ENCODE peak calls at places on chromosome 1, in five cellular contexts. X is K562, M is H1, L is HepG2, I is GM12878. F is an unnamed sample.

GRCh38 chr1:218537131-218537904 is 192.2 kb downstream of the TGFB2 start:
- DNase-seq in X (no peak), M (no peak), L (no peak), I (no peak), F (no peak)

GRCh38 chr1:183273300-183273699 is 87.2 kb downstream of the LAMC2 start:
- DNase-seq in X (no peak), M (no peak), L (no peak), I (no peak), F (no peak)

GRCh38 chr1:151851886-151852285 is 1.6 kb downstream of the THEM5 start:
- DNase-seq in X (no peak), M (no peak), L (no peak), I (no peak), F (no peak)

GRCh38 chr1:155012052-155012546 is 9.5 kb downstream of the ZBTB7B start:
- DNase-seq in X (peak), M (peak), L (no peak), I (no peak), F (peak)

GRCh38 chr1:110888641-110889040 is 15.7 kb downstream of the CD53 start:
- DNase-seq in X (no peak), M (no peak), L (no peak), I (no peak), F (no peak)

GRCh38 chr1:53588053-53588779 is 129.0 kb downstream of the DMRTB1 start:
- DNase-seq in X (no peak), M (no peak), L (no peak), I (no peak), F (no peak)

GRCh38 chr1:90502696-90503095 is 214.4 kb downstream of the BARHL2 start:
- DNase-seq in X (no peak), M (no peak), L (no peak), I (no peak), F (no peak)

GRCh38 chr1:67211589-67212563 is 45.6 kb downstream of the IL23R start:
- DNase-seq in X (peak), M (no peak), L (peak), I (no peak), F (peak)

GRCh38 chr1:18032475-18032874 is 75.1 kb upstream of the IGSF21 start:
- DNase-seq in X (no peak), M (no peak), L (no peak), I (no peak), F (no peak)

GRCh38 chr1:36536727-36537126 is 54.0 kb upstream of the CSF3R start:
- DNase-seq in X (no peak), M (peak), L (no peak), I (no peak), F (no peak)

GRCh38 chr1:221263831-221264767 is 384.9 kb downstream of the HLX start:
- DNase-seq in X (peak), M (peak), L (peak), I (peak), F (peak)

GRCh38 chr1:19096036-19096833 is 113.8 kb downstream of the UBR4 start:
- DNase-seq in X (peak), M (no peak), L (peak), I (no peak), F (peak)

GRCh38 chr1:23026573-23026972 is 7.3 kb downstream of the KDM1A start:
- DNase-seq in X (no peak), M (no peak), L (no peak), I (no peak), F (no peak)

GRCh38 chr1:183576537-183576936 is 13.7 kb downstream of the NCF2 start:
- DNase-seq in X (no peak), M (no peak), L (no peak), I (no peak), F (no peak)

GRCh38 chr1:171583581-171584194 is 38.4 kb upstream of the MYOCOS start:
- DNase-seq in X (no peak), M (no peak), L (no peak), I (no peak), F (no peak)

GRCh38 chr1:234302334-234302962 is 70.8 kb upstream of the COA6 start:
- DNase-seq in X (no peak), M (no peak), L (no peak), I (no peak), F (no peak)

GRCh38 chr1:21622466-21623315 is 46.5 kb downstream of the RAP1GAP start:
- DNase-seq in X (no peak), M (peak), L (no peak), I (no peak), F (no peak)

DNA sequence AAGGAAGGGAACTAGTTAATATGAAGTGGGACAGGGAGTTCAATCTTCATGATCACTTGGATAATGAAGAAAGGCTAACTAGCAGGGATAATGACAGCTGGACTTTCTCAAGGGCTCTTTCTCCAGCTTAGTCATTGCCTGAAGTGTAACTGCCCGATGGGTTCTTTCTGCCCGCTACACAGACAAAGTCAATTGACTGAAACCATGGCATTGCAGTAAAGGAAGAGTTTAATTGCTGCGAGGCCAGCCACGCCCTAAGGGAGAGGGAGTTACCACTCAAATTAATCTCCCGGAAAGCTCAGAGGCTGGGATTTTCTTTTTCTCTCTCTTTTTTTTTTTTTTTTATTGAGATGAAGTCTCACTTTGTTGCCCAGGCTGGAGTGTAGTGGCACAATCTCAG is 16.6 kb upstream of the SLC2A5 start:
- DNase-seq in X (no peak), M (no peak), L (no peak), I (no peak), F (no peak)
- TF ChIP-seq SP1 in X (no peak), M (no peak), L (no peak), I (no peak), F (no peak)

GRCh38 chr1:208179850-208180416 is 64.3 kb downstream of the PLXNA2 start:
- DNase-seq in X (no peak), M (no peak), L (no peak), I (no peak), F (no peak)
- TF ChIP-seq ZNF274 in X (no peak), M (no peak), L (no peak), I (no peak), F (no peak)

GRCh38 chr1:15681346-15682290 is 2.5 kb upstream of the PLEKHM2 start:
- DNase-seq in X (peak), M (no peak), L (no peak), I (no peak), F (no peak)
- H2AFZ ChIP-seq in X (peak), M (no peak), L (no peak), I (peak), F (no peak)

GRCh38 chr1:159918918-159919195 is 6.5 kb downstream of the TAGLN2 start:
- DNase-seq in X (no peak), M (no peak), L (no peak), I (no peak), F (no peak)
- TF ChIP-seq SP1 in X (no peak), M (no peak), L (no peak), I (no peak), F (no peak)

GRCh38 chr1:202268032-202268431 is 73.7 kb downstream of the UBE2T start:
- DNase-seq in X (no peak), M (no peak), L (no peak), I (no peak), F (no peak)

GRCh38 chr1:202263628-202264027 is 70.0 kb downstream of the LGR6 start:
- DNase-seq in X (no peak), M (no peak), L (no peak), I (no peak), F (no peak)

GRCh38 chr1:202264300-202265075 is 70.9 kb downstream of the LGR6 start:
- DNase-seq in X (no peak), M (no peak), L (no peak), I (no peak), F (no peak)

GRCh38 chr1:202268817-202269216 is 72.9 kb downstream of the UBE2T start:
- DNase-seq in X (no peak), M (peak), L (no peak), I (no peak), F (no peak)

DNA sequence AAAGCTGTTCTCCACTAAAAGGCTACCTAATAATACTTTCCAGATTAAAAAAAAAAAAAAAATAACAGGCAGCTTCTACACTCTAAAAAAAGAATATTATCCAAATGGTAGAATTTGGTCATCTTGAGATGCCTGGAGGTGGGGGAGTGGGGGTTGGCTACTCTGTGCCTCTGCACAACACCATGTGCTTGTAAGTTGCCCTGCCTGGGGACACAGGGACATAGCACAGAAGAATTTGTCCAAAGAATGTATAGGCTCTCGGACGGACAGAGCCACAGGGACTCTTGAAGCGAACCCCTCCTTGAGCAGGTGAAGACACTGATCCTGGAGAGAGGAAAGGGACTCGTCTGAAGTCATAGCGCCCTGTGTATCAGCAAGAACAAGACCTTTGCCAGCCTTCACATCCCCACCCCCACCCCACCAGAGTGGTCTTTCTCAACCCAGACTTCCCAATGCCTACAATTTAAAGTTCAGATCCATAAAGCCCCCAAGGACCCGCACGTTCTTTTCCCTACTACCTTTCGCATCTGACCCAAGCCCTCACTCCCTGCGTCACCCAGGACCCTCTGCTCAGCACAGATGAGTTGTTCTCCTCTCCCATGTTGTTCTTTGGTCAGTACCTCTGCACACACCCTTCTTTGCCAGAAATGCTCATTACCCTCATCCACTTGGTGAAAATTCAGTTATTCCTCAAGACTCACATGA is 72.6 kb downstream of the LGR6 start:
- DNase-seq in X (no peak), M (no peak), L (no peak), I (no peak), F (no peak)
- TF ChIP-seq ZNF274 in X (no peak), M (no peak), L (no peak), I (no peak), F (no peak)

GRCh38 chr1:241749041-241749798 is 97.1 kb downstream of the WDR64 start:
- DNase-seq in X (no peak), M (no peak), L (no peak), I (no peak), F (no peak)

GRCh38 chr1:241751524-241751923 is 96.5 kb upstream of the EXO1 start:
- DNase-seq in X (no peak), M (no peak), L (no peak), I (no peak), F (no peak)

GRCh38 chr1:241744591-241744990 is 92.5 kb downstream of the WDR64 start:
- DNase-seq in X (no peak), M (no peak), L (no peak), I (no peak), F (no peak)

GRCh38 chr1:241749924-241750695 is 97.9 kb upstream of the EXO1 start:
- DNase-seq in X (no peak), M (no peak), L (no peak), I (no peak), F (no peak)

DNA sequence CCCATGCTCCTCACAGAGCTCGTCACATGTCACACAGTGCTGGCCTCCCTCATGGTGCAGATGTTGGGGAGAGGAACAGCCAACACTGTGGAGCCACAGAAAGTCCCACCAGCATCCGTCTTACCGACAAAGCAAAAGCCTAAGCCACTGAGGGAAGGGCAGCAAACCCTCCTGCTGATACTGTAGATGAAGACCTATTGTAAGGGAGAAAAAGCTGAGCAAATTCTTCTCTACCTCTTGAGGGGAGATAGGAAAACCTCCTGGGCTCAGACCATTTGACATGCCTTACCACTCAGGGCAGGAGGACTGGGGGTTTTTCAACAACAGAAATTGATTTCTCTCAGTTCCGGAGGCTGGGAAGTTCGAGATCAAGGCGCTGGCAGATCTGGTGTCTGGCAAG is 95.9 kb downstream of the WDR64 start:
- DNase-seq in X (no peak), M (peak), L (no peak), I (no peak), F (no peak)
- H2AFZ ChIP-seq in X (peak), M (peak), L (no peak), I (no peak), F (no peak)

GRCh38 chr1:209692296-209692695 is 12.3 kb upstream of the HSD11B1 start:
- DNase-seq in X (no peak), M (no peak), L (no peak), I (no peak), F (no peak)
- TF ChIP-seq SP1 in X (no peak), M (no peak), L (no peak), I (no peak), F (no peak)

DNA sequence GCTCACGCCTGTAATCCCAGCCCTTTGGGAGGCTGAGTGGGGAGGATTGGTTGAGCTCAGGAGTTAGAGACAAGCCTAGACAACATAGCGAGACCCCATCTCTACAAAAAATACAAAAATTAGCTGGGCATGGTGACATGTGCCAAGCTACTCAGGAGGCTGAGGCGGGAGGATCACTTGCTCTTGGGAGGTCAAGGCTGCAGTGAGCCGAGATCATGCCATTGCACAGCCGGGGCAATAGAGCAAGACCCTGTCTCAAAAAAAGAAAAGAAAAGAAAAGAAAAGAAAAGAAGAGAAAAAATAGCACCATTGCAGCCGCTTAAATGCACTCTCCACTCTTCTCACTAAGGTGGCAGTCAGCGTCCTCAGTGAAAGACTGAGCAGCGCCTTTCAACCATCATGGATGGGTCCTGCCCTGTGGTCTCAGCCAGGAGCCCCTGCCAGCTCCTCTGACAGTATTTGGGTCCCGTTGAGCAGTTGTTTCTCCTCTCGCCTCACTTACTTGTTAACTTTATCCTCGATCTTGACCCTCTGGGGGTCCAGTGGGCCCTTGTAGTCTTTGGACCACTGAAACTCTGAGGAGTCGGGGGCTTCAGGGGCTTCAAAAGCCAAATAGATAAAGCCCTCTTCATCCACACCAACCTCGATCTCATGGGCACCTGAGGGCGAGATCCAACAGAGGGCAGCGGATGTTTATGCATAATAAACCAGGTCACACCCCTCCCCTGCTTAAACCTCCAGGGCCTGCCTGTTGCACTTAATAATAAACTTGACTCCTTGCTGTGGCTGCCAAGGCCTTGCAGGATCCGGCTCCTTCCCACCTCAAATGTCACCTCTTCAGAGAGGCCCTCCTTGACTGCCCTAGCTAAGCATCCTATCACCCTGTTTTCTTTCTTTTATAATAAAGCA is 36.9 kb downstream of the MYOM3 start:
- DNase-seq in X (no peak), M (no peak), L (no peak), I (no peak), F (no peak)
- TF ChIP-seq ZNF274 in X (no peak), M (no peak), L (no peak), I (no peak), F (no peak)